ENCODE peak calls at places on chromosomes 13 and 19, in four cellular contexts. K, G, M and L are unnamed samples. For H4K20me1, the result is how much of the 10 kb centered on the place peaks cover.

GRCh38 chr19:48415395-48415794 is 21.9 kb downstream of the GRIN2D start:
- DNase-seq in K (peak), G (peak), M (peak), L (peak)

GRCh38 chr19:4066176-4066606 is 508 bp downstream of the ZBTB7A start:
- DNase-seq in K (no peak), G (no peak), M (no peak), L (no peak)

GRCh38 chr19:50531171-50531612 is 17.5 kb upstream of the ASPDH start:
- DNase-seq in K (peak), G (no peak), M (no peak), L (peak)

GRCh38 chr13:41268764-41269163 is 5.4 kb upstream of the MTRF1 start:
- DNase-seq in K (peak), G (no peak), M (no peak), L (no peak)

GRCh38 chr13:80931118-80931517 is 590.2 kb upstream of the SPRY2 start:
- DNase-seq in K (no peak), G (no peak), M (no peak), L (no peak)

GRCh38 chr13:81458211-81458610 is 1117.3 kb upstream of the SPRY2 start:
- DNase-seq in K (no peak), G (no peak), M (no peak), L (no peak)

GRCh38 chr13:75635101-75635620 is 969 bp upstream of the LMO7 start:
- DNase-seq in K (no peak), G (peak), M (no peak), L (no peak)

GRCh38 chr13:44128522-44128921 is 245.1 kb upstream of the SERP2 start:
- DNase-seq in K (no peak), G (no peak), M (no peak), L (no peak)

GRCh38 chr13:114203536-114203935 is 24.5 kb downstream of the CFAP97D2 start:
- DNase-seq in K (no peak), G (no peak), M (no peak), L (no peak)

GRCh38 chr13:114198556-114198955 is 19.5 kb downstream of the CFAP97D2 start:
- DNase-seq in K (no peak), G (no peak), M (no peak), L (no peak)

GRCh38 chr13:114199961-114200672 is 21.1 kb downstream of the CFAP97D2 start:
- DNase-seq in K (no peak), G (no peak), M (no peak), L (no peak)

GRCh38 chr13:114202581-114202980 is 23.5 kb downstream of the CFAP97D2 start:
- DNase-seq in K (no peak), G (no peak), M (no peak), L (no peak)

GRCh38 chr13:114200673-114201005 is 21.6 kb downstream of the CFAP97D2 start:
- DNase-seq in K (no peak), G (no peak), M (no peak), L (no peak)
- H2AFZ ChIP-seq in K (no peak), G (no peak), M (no peak), L (no peak)

GRCh38 chr19:931860-932646 is 6.2 kb downstream of the ARID3A start:
- DNase-seq in K (no peak), G (peak), M (no peak), L (no peak)
- H4K20me1 ChIP-seq in K (under half), G (under half), M (under half), L (under half)

DNA sequence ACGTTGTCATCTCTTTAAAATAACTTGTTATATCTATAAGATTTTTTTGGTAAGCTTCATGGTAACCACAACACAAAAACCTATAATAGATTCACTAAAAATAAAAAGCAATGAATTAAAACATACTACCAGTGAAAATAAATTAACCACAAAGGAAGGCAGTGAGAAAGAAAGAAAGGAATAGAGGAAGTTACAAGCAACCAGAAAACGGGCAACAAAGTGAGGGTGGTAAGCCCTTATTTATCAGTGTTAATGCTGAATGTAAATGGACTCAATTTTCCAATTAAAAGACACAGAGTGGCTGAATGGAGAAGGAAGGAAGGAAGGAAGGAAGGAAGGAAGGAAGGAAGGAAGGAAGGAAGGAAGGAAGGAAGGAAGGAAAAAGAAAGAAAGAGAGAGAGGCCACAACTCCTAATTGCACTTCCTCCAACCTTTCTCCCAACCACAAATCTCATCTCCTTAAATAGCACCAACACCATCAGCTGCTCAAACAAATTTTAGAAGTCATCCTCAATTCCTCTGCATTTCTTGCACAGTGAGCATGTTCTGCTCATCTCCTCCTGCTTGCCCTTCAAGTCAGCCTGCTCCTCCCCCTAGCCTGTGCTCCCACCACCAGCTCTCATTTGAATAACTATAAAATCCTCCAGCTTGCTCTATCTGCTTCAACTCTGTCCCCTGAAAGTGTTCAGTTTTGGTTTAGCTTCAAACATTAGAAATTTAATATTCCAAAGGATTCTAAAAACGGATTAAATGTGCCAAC is 48.6 kb downstream of the CCNA1 start:
- DNase-seq in K (no peak), G (no peak), M (no peak), L (no peak)
- H2AFZ ChIP-seq in K (no peak), G (no peak), M (no peak), L (no peak)

GRCh38 chr19:14413355-14413754 is 5.8 kb downstream of the DDX39A start:
- DNase-seq in K (no peak), G (peak), M (no peak), L (no peak)
- H4K20me1 ChIP-seq in K (half or more), G (half or more), M (half or more), L (half or more)

DNA sequence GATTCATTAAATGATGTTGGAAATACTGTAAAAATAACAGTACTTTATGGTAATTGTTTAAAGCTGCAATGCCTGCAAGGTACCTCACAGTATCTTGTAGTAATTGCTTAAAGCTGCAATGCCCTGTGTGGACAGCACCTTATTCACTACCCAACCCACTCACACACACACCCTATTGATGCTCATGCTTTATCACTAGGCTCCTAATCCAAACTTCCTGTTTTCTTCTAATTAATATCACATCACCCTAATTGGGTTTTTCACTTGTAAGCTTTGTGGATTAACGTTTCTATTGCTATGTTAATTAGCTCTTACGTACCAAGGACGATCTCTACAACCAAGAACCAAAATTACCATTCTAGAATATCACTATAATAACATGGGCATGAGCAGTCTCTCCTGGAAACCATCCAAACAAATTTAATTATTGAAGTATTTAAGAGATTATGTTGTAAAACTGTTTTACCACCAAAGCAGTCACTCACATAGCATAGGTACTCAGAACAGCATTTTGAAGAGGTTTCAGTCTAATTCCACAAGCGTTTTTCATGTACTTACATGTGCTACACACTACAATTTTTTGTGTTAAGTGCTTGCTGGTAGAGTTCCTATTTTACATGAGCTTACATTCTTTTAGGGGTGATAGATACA is 303.8 kb downstream of the PCDH9 start:
- DNase-seq in K (no peak), G (no peak), M (no peak), L (no peak)
- H2AFZ ChIP-seq in K (no peak), G (peak), M (no peak), L (no peak)

GRCh38 chr13:110647365-110647737 is 32.0 kb downstream of the NAXD start:
- DNase-seq in K (no peak), G (no peak), M (no peak), L (no peak)
- H4K20me1 ChIP-seq in K (under half), G (under half), M (under half), L (under half)

DNA sequence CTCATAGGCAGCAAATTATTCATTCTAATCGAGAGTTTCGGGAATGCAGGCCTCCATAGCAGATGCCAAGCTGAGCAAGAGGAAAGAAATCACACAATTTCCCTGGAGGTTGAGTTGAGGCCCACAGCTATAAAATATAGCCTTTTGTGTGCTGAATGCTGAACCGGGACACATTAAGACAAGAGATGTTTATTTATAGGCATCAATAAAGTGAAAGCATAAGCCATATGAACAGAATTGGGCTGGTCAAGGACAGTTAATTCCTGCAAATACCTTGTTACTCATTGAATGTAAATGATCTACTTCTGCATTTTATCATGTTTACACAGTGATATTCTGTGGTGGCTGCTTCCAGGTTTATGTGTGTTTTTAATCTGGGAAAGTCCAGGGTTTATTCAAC is 461.7 kb downstream of the KLF12 start:
- DNase-seq in K (peak), G (no peak), M (no peak), L (no peak)
- H2AFZ ChIP-seq in K (peak), G (no peak), M (no peak), L (no peak)

GRCh38 chr19:15323496-15324235 is 8.7 kb downstream of the BRD4 start:
- DNase-seq in K (no peak), G (no peak), M (no peak), L (no peak)

GRCh38 chr19:15321739-15322138 is 10.6 kb downstream of the BRD4 start:
- DNase-seq in K (no peak), G (no peak), M (no peak), L (no peak)

GRCh38 chr19:15320118-15320517 is 12.2 kb downstream of the BRD4 start:
- DNase-seq in K (no peak), G (peak), M (no peak), L (no peak)

GRCh38 chr19:15328312-15328711 is 4.0 kb downstream of the BRD4 start:
- DNase-seq in K (no peak), G (no peak), M (no peak), L (no peak)

DNA sequence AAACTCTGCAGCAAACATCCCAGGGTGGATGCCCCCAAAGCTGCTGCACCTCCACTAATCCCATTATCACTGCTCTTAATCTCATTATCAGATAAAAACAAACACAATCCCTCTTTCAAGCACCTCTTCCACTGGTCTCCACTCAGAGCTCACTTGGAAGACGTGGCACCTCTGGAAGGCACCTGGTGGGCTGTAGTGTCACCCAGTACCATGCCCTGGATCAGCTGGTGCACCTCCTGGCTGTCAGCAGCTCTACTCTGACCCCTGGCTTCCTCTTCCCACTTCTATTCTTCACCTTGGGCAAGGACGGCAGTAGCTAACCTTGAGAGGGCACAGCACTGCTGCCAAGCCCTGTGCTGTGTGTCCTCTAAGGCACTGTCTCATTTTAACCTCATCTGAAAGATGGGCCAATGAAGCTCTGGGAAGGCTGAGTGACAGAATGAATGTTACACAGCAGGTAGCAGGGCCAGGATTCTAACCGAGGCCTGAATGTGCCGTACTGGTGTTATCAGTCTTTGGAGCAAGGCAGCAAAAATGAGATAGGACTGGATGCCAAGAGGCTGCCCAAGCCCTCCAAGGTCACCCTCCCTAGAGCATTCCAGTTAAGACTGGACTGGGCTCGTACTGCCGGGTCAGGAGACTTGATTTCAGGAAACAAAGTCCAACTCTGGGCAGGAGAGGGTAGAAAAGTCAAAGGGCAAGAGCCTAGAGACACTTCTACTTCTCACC is 7.4 kb downstream of the BRD4 start:
- DNase-seq in K (no peak), G (no peak), M (no peak), L (no peak)
- H4K20me1 ChIP-seq in K (half or more), G (half or more), M (half or more), L (half or more)

DNA sequence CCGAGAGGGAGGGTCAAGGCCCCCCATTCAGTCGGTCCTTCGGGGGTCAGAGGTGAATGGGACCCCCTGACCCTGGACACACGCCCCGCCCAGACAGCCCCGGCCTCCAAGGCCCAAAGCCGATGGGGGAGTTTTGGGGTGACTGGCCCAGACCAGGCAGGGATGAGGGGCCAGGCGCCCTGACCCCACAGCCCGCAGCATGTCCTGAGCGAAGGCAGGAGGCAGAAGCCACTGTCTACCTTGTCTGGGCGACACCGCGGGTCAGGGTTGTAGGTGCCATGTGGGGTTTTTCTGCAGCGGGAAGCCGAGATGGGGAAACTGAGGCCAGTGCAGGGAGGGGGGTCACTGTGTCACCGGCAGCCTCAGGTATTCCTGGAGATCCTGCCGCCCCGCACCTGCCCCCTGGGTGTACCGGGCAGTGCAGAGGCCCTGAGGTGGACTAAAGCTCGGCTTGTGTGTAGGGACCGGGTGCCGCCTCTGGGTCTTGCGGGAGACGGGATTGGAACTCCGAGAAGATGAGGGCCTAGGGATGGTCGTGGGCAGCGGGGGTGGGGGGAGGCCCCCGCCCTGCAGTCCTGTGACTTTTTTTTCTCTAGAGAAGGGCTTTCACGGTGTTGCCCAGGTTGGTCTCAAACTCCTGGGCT is 8.5 kb downstream of the ARID3A start:
- DNase-seq in K (no peak), G (no peak), M (no peak), L (no peak)
- H2AFZ ChIP-seq in K (no peak), G (no peak), M (no peak), L (no peak)

GRCh38 chr19:1819211-1819975 is 7.3 kb upstream of the ATP8B3 start:
- DNase-seq in K (no peak), G (no peak), M (no peak), L (no peak)
- H4K20me1 ChIP-seq in K (under half), G (under half), M (under half), L (under half)